ENCODE peak calls at places on chromosome 6, in ten cellular contexts. H, C, O, Z, Q, K, T, Y, N and U are unnamed samples.

GRCh38 chr6:11179088-11179977 is 53.1 kb downstream of the NEDD9 start:
- DNase-seq in Z (no peak), Y (no peak), T (no peak), N (no peak), C (no peak), Q (no peak), K (no peak), H (no peak), O (no peak), U (peak; percentile 92)

GRCh38 chr6:155442562-155442961 is 13.1 kb downstream of the NOX3 start:
- DNase-seq in H (no peak), Q (no peak), C (no peak), O (no peak), K (no peak), Y (no peak), N (no peak), Z (no peak), T (no peak), U (no peak)

GRCh38 chr6:130229645-130230044 is 6.9 kb upstream of the SAMD3 start:
- DNase-seq in Z (no peak), T (no peak), K (no peak), N (no peak), O (no peak), Q (no peak), H (no peak), C (no peak), Y (no peak), U (no peak)

GRCh38 chr6:25601797-25602679 is 50.0 kb upstream of the SCGN start:
- DNase-seq in C (peak; percentile 27), N (peak; percentile 48), K (peak; percentile 54), Q (no peak), H (no peak), Z (peak; percentile 35), T (no peak), O (peak; percentile 92), Y (no peak), U (peak; percentile 75)

GRCh38 chr6:24313477-24314141 is 44.2 kb downstream of the DCDC2 start:
- DNase-seq in Q (no peak), H (no peak), C (no peak), O (no peak), N (peak; percentile 37), Z (no peak), Y (no peak), T (no peak), K (peak; percentile 43), U (no peak)

GRCh38 chr6:43294536-43294935 is 3.5 kb upstream of the SLC22A7 start:
- DNase-seq in Q (no peak), Z (no peak), C (no peak), H (no peak), N (no peak), T (no peak), Y (no peak), K (no peak), O (no peak), U (no peak)

GRCh38 chr6:132096245-132096644 is 145.1 kb upstream of the CCN2 start:
- DNase-seq in T (no peak), K (no peak), Q (no peak), Y (no peak), H (no peak), N (no peak), C (no peak), Z (no peak), O (no peak), U (no peak)

GRCh38 chr6:82084324-82084920 is 163.1 kb downstream of the IBTK start:
- DNase-seq in H (no peak), T (no peak), Z (peak; percentile 7), K (no peak), N (no peak), C (no peak), Y (no peak), O (no peak), Q (no peak), U (peak; percentile 93)

GRCh38 chr6:9172096-9172495 is 736.8 kb upstream of the SLC35B3 start:
- DNase-seq in T (no peak), Q (no peak), O (no peak), C (no peak), Y (no peak), K (no peak), N (no peak), Z (no peak), H (no peak), U (no peak)

GRCh38 chr6:110188791-110189190 is 8.6 kb downstream of the CDC40 start:
- DNase-seq in O (no peak), Q (no peak), N (no peak), Z (no peak), Y (no peak), T (no peak), C (no peak), H (no peak), K (peak; percentile 37), U (no peak)

GRCh38 chr6:34234667-34235604 is 1.7 kb upstream of the HMGA1 start:
- DNase-seq in K (no peak), N (no peak), Z (no peak), O (peak; percentile 97), Y (no peak), C (peak; percentile 99), Q (peak; percentile 28), H (no peak), T (peak; percentile 33), U (no peak)

GRCh38 chr6:155143610-155144106 is 120.2 kb upstream of the CLDN20 start:
- DNase-seq in O (no peak), K (no peak), N (no peak), Q (no peak), C (no peak), Z (no peak), T (no peak), H (no peak), Y (no peak), U (no peak)

GRCh38 chr6:3938715-3939376 is 89.7 kb downstream of the FAM50B start:
- DNase-seq in T (no peak), N (no peak), C (no peak), Q (no peak), K (no peak), O (no peak), Z (no peak), Y (no peak), H (no peak), U (no peak)

GRCh38 chr6:23477576-23477975 is 648.4 kb upstream of the NRSN1 start:
- DNase-seq in O (no peak), Q (no peak), N (no peak), H (no peak), Z (no peak), K (peak; percentile 75), T (no peak), C (no peak), Y (no peak), U (no peak)

GRCh38 chr6:149065658-149066556 is 251.6 kb upstream of the TAB2 start:
- DNase-seq in Y (no peak), T (peak; percentile 61), C (no peak), N (no peak), O (no peak), K (no peak), H (no peak), Z (peak; percentile 57), Q (no peak), U (no peak)